ENCODE peak calls at places on chromosomes 13 and 19, in seven cellular contexts. P, T, I, Z, C, G and X are unnamed samples.

GRCh38 chr19:6811906-6812305 is 39.4 kb downstream of the VAV1 start:
- DNase-seq in P (peak; percentile 58), T (peak; percentile 58), I (no peak), Z (no peak), C (peak; percentile 66), G (no peak), X (no peak)

GRCh38 chr13:91241249-91241648 is 106.2 kb upstream of the MIR17HG start:
- DNase-seq in P (no peak), T (no peak), I (no peak), Z (no peak), C (no peak), G (no peak), X (no peak)

GRCh38 chr13:25065974-25066770 is 29.8 kb upstream of the PABPC3 start:
- DNase-seq in P (no peak), T (no peak), I (no peak), Z (no peak), C (no peak), G (no peak), X (no peak)

GRCh38 chr13:41763772-41764171 is 197.1 kb downstream of the VWA8 start:
- DNase-seq in P (no peak), T (no peak), I (no peak), Z (peak; percentile 35), C (no peak), G (no peak), X (no peak)

GRCh38 chr13:43876366-43876765 is 3.2 kb downstream of the CCDC122 start:
- DNase-seq in P (no peak), T (no peak), I (no peak), Z (no peak), C (no peak), G (no peak), X (no peak)

GRCh38 chr19:1360818-1361461 is 22.8 kb upstream of the NDUFS7 start:
- DNase-seq in P (no peak), T (peak; percentile 93), I (no peak), Z (peak; percentile 55), C (no peak), G (peak; percentile 48), X (no peak)

GRCh38 chr13:50080158-50080855 is 65.1 kb downstream of the KCNRG start:
- DNase-seq in P (peak; percentile 57), T (peak; percentile 50), I (no peak), Z (peak; percentile 21), C (peak; percentile 31), G (no peak), X (peak; percentile 57)

GRCh38 chr19:53576941-53577653 is 39.2 kb downstream of the ZNF331 start:
- DNase-seq in P (no peak), T (no peak), I (no peak), Z (no peak), C (peak; percentile 19), G (no peak), X (no peak)

GRCh38 chr13:105709181-105709580 is 826.3 kb downstream of the EFNB2 start:
- DNase-seq in P (no peak), T (no peak), I (no peak), Z (no peak), C (no peak), G (no peak), X (no peak)

GRCh38 chr19:47762615-47763308 is 15.7 kb upstream of the SELENOW start:
- DNase-seq in P (no peak), T (no peak), I (no peak), Z (no peak), C (peak; percentile 13), G (no peak), X (no peak)

GRCh38 chr13:26585136-26585535 is 27.7 kb downstream of the WASF3 start:
- DNase-seq in P (no peak), T (peak; percentile 37), I (no peak), Z (no peak), C (no peak), G (no peak), X (no peak)

GRCh38 chr19:38666662-38667448 is 19.4 kb downstream of the ACTN4 start:
- DNase-seq in P (peak; percentile 48), T (peak; percentile 91), I (no peak), Z (peak; percentile 74), C (no peak), G (no peak), X (peak; percentile 42)

GRCh38 chr19:16457954-16458331 is 13.8 kb downstream of the EPS15L1 start:
- DNase-seq in P (no peak), T (no peak), I (no peak), Z (no peak), C (no peak), G (no peak), X (no peak)

DNA sequence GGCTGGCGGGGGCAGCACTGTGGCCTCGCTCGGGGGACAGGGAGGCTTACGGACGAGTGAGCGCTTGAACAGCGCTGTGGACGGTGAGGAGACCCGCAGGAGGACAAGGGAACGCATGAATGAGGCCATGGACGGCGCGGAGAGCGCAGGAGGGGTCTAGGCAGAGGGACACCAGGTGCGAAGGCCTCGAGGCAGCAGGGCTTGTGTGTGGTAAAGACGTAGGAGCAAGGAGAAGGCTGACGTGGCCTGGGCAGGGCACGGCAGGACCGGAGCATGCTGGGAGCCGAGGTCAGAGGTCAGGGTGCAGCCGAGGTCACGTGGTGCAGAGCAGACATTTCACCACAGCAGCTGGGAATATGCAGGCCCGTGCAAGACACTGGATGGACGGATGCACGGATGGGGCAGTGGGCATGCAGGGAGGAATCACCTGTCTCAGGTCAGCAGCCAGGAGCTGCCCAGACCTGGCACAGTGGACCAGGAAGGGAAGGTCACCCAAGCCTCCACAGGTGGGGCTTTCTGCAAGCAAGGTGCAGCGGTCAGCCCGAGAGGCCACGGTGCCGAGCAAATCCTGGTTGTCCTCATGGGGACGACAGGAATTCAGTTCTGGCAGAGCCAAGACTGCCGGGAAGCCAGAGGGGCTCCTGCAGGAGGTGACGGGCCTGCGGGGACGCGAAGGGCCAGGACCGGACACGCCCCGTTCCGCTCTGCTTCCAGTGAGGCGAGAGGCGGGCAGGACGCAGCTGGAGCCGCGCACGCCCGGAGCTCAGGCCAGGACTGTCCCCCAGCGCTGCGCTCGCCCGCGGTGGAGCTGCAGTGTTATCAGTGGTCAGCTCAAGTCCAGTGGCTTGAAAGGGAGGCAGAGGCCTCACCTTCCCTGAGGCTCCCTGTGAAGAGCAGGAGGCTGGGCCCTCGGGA is 72.2 kb downstream of the RASA3 start:
- DNase-seq in P (no peak), T (no peak), I (no peak), Z (no peak), C (no peak), G (no peak), X (no peak)
- H3K27ac ChIP-seq in P (no peak overlapping the region), T (no peak overlapping the region), I (no peak overlapping the region), Z (no peak overlapping the region), C (no peak overlapping the region), G (no peak overlapping the region), X (no peak overlapping the region)

GRCh38 chr13:46795321-46795720 is 1.6 kb downstream of the ESD start:
- DNase-seq in P (no peak), T (peak; percentile 40), I (no peak), Z (no peak), C (peak; percentile 19), G (no peak), X (no peak)
- H3K4me3 ChIP-seq in P (no peak overlapping the region), T (no peak overlapping the region), I (no peak overlapping the region), Z (no peak overlapping the region), C (no peak overlapping the region), G (no peak overlapping the region), X (no peak overlapping the region)

DNA sequence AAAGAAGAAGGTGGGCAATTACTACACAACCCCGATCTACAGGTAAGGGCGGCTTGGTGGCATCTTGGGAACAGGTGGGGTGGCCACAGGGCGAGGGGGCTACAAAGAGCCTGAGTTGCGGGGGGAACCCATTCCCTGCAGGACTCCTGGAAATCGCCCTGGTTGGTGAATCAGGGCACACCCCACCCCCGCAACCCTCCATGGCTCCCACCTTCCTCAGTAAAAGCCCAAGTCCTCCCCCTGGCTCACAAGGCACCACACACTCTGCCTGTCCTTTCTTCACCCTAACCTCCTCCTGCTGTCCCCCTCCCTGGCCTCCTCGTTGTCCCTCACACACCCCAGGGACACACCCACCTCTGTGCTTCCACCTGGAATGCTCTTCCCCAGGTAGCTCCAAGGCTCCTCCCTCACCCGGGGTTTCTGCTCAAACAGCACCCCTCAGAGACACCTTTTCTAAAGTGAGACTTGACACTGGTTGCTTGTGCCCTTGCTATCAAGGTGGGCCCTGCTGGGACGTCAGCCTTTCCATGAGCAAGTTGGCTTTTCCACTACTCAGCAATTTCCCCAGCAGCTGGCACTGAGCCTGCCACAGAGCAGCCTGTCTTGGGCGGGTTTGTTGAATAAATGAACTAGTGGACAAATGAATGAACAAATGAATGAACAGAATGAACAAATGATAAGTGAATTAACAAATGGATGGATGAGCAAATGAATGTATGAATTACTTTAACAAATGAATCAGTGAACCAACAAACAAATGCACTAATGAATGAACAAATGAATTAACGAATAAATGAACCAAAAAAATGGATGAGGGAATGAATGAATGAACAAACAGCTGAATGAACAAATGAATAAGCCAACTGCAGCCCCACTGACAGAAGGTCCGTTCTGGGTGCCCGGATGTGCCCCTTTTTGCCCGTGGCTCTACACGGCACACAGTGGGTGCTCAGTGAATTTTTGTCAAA is 6.2 kb upstream of the MRI1 start:
- DNase-seq in P (no peak), T (no peak), I (no peak), Z (no peak), C (no peak), G (no peak), X (no peak)
- H3K36me3 ChIP-seq in P (peaks cover 86% of the 10 kb centered on the region), T (peaks cover 36% of the 10 kb centered on the region), I (peaks cover 100% of the 10 kb centered on the region), Z (peaks cover 13% of the 10 kb centered on the region), C (peaks cover 10% of the 10 kb centered on the region), G (peaks cover 31% of the 10 kb centered on the region), X (peaks cover 41% of the 10 kb centered on the region)

DNA sequence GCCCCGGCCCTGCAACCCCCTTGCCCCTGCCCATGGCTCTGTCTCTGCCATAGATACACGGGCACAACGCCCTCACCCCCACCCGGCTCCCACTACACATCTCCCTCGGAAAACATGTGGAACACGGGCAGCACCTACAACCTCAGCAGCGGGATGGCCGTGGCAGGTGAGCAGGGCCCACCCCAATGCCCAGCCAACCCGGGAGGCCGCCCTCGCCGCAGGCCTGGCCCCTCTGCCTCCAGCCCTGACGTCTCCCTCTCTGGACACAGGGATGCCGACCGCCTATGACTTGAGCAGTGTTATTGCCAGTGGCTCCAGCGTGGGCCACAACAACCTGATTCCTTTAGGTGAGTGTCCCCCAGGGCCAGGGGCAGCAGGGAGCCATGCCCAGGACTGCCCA is 7.7 kb downstream of the YIPF2 start:
- DNase-seq in P (no peak), T (no peak), I (no peak), Z (no peak), C (no peak), G (no peak), X (no peak)
- H3K27ac ChIP-seq in P (no peak overlapping the region), T (no peak overlapping the region), I (no peak overlapping the region), Z (no peak overlapping the region), C (no peak overlapping the region), G (no peak overlapping the region), X (no peak overlapping the region)